ENCODE peak calls at places on chromosomes 12 and 14, in seven cellular contexts. S is Panc1, U is GM12864, B is GM20000, M is RWPE1, Y is A549, H is IMR-90. T is an unnamed sample.

GRCh38 chr14:61153914-61154545 is 127.1 kb downstream of the TMEM30B start:
- DNase-seq in H (no peak), B (no peak), Y (no peak), M (no peak), S (no peak), U (no peak), T (no peak)

GRCh38 chr12:19234171-19234704 is 104.7 kb downstream of the PLEKHA5 start:
- DNase-seq in Y (no peak), H (peak; percentile 35), S (no peak), B (no peak), M (no peak), U (no peak), T (no peak)

GRCh38 chr12:14892726-14893442 is 7.2 kb upstream of the MGP start:
- DNase-seq in H (peak; percentile 2), Y (no peak), U (no peak), M (no peak), S (no peak), B (no peak), T (no peak)

GRCh38 chr12:124881123-124881522 is 17.5 kb upstream of the SCARB1 start:
- DNase-seq in S (no peak), M (no peak), B (no peak), U (no peak), H (no peak), Y (no peak), T (no peak)

GRCh38 chr12:56299308-56299852 is 750 bp downstream of the CS start:
- DNase-seq in Y (no peak), S (no peak), U (no peak), M (no peak), B (no peak), H (peak; percentile 17), T (no peak)

GRCh38 chr14:30988509-30988908 is 36.9 kb upstream of the AP4S1 start:
- DNase-seq in Y (no peak), U (no peak), M (no peak), H (peak; percentile 61), S (no peak), B (no peak), T (no peak)

GRCh38 chr14:95896628-95897027 is 20.0 kb downstream of the TUNAR start:
- DNase-seq in Y (no peak), B (no peak), S (no peak), M (no peak), H (no peak), U (no peak), T (no peak)

GRCh38 chr12:113946175-113946574 is 19.9 kb downstream of the RBM19 start:
- DNase-seq in S (no peak), H (no peak), B (no peak), Y (no peak), M (no peak), U (no peak), T (no peak)

GRCh38 chr12:65787056-65787855 is 37.0 kb upstream of the HMGA2 start:
- DNase-seq in H (no peak), S (no peak), B (no peak), U (no peak), M (no peak), Y (no peak), T (no peak)

GRCh38 chr14:54979039-54979438 is 47.9 kb downstream of the WDHD1 start:
- DNase-seq in M (no peak), B (no peak), Y (no peak), S (no peak), H (no peak), U (no peak), T (no peak)

GRCh38 chr12:124563401-124563800 is 4.0 kb downstream of the NCOR2 start:
- DNase-seq in M (no peak), B (no peak), U (no peak), H (no peak), S (no peak), Y (no peak), T (no peak)

GRCh38 chr12:93115646-93116045 is 186.6 kb upstream of the EEA1 start:
- DNase-seq in U (no peak), S (no peak), H (peak; percentile 44), B (no peak), M (no peak), Y (no peak), T (no peak)

GRCh38 chr12:58907326-58907855 is 12.9 kb downstream of the LRIG3 start:
- DNase-seq in H (peak; percentile 42), S (no peak), M (no peak), Y (no peak), B (no peak), U (no peak), T (no peak)

GRCh38 chr14:32134448-32135070 is 57.5 kb downstream of the ARHGAP5 start:
- DNase-seq in U (no peak), Y (peak; percentile 18), H (peak; percentile 59), M (peak; percentile 26), B (no peak), S (no peak), T (no peak)

GRCh38 chr14:67514650-67515385 is 18.3 kb upstream of the PLEKHH1 start:
- DNase-seq in U (no peak), M (peak; percentile 51), S (no peak), Y (peak; percentile 45), H (peak; percentile 33), B (peak; percentile 79), T (no peak)

GRCh38 chr14:89206426-89206825 is 210.6 kb downstream of the FOXN3 start:
- DNase-seq in U (no peak), S (no peak), Y (no peak), M (no peak), H (no peak), B (no peak), T (peak; percentile 77)
- TF ChIP-seq CTCF in U (no peak), S (no peak), Y (no peak), M (no peak), H (no peak), B (no peak), T (no peak)

GRCh38 chr12:4975574-4975973 is 65.9 kb downstream of the KCNA1 start:
- DNase-seq in Y (no peak), U (no peak), M (no peak), B (no peak), S (no peak), H (no peak), T (no peak)
- TF ChIP-seq CTCF in Y (no peak), U (no peak), M (no peak), B (no peak), S (no peak), H (no peak), T (no peak)

GRCh38 chr12:44287545-44287944 is 451.7 kb downstream of the TMEM117 start:
- DNase-seq in H (peak; percentile 43), B (no peak), U (no peak), Y (no peak), M (no peak), S (no peak), T (no peak)

GRCh38 chr12:44286336-44286735 is 450.5 kb downstream of the TMEM117 start:
- DNase-seq in Y (no peak), M (peak; percentile 1), S (no peak), B (peak; percentile 10), U (no peak), H (peak; percentile 35), T (no peak)

GRCh38 chr12:44286821-44287220 is 450.9 kb downstream of the TMEM117 start:
- DNase-seq in S (no peak), H (no peak), B (no peak), Y (no peak), U (no peak), M (no peak), T (no peak)

DNA sequence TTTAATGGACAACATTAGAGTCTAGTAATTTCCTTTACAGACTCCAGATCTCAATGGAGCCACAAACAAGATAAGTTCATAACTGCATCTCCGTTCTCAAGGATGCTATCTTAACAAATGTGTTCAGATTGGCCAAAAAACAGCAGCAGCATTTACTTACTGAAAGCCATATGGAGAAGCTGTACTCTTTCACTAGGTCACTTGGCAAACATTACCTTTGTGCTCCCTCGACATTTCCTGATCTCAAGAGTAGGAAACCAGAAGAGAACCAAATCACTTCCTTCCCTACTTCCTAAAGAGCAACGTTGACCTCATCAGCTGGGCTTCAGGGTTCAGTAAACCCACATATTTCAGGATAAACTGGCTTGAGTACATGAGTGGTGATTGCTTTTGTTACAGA is 449.4 kb downstream of the TMEM117 start:
- DNase-seq in M (no peak), S (no peak), U (no peak), H (no peak), B (no peak), Y (no peak), T (no peak)
- TF ChIP-seq CTCF in M (no peak), S (no peak), U (no peak), H (no peak), B (no peak), Y (no peak), T (no peak)

GRCh38 chr12:26304273-26304672 is 108.9 kb downstream of the SSPN start:
- DNase-seq in U (no peak), Y (no peak), H (no peak), M (no peak), B (no peak), S (no peak), T (no peak)

GRCh38 chr12:26303418-26303817 is 108.0 kb downstream of the SSPN start:
- DNase-seq in Y (no peak), B (no peak), S (no peak), H (no peak), U (no peak), M (no peak), T (no peak)

GRCh38 chr12:26295001-26295400 is 99.6 kb downstream of the SSPN start:
- DNase-seq in M (no peak), Y (no peak), S (no peak), B (no peak), H (no peak), U (no peak), T (no peak)

GRCh38 chr12:26297386-26298070 is 102.2 kb downstream of the SSPN start:
- DNase-seq in B (no peak), Y (no peak), U (no peak), S (no peak), H (no peak), M (no peak), T (no peak)

DNA sequence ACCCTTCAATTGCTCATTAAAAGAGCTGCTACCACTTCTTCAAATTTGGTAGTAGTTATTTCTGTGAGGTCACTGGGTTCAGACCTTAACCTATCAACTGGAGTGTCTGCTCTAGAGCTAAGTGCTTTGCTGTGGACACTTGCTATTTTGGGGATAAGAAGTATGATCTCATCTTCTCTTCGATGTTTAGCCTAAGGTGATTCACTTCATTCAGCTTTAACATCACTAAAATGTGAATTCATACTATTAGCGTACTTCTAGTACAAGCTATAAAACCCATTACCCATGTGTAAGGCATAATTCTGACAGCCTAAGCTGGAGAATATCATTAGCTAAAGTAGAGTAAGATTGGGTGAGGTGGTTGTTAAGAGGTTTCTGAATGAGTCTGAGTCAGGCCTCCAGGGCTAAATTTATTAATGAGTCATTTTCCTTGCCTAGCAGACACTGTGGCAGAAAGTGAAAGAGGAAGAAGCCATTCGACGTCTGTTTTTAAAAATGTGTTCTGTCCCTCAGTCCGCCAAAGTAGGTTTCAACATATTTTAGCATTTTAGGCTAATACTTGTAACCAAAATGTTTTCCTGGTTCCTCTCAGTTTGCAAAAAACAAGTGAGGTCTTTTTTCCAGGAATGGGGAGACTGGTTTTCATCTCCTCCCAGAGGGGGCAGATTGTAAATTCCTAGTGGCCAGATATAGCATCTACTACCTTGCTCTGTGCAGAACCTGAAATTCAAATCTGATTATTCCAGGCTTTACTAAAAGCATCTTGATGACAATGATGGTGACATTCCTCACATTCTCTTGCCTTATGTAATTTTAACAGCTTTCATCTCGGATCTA is 103.6 kb downstream of the SSPN start:
- DNase-seq in B (peak; percentile 83), U (peak; percentile 83), M (peak; percentile 88), H (peak; percentile 83), Y (peak; percentile 64), S (peak; percentile 97), T (no peak)
- TF ChIP-seq CTCF in B (no peak), U (no peak), M (no peak), H (peak; percentile 39), Y (no peak), S (peak; percentile 22), T (peak; percentile 12)

T was measured in AG09319.